ENCODE peak calls at places on chromosomes 1 and 21, in eight cellular contexts. N is lower leg skin, U is IMR-90, P is right lobe of liver, F is adrenal gland, G is sigmoid colon, K is Peyer's patch, I is stomach. C is an unnamed sample.

GRCh38 chr21:29080454-29080930 is 7.0 kb upstream of the CCT8 start:
- DNase-seq in U (peak), I (no peak), K (no peak), G (no peak), N (no peak), P (no peak), F (peak), C (no peak)

GRCh38 chr21:38858429-38859205 is 52.9 kb downstream of the ETS2 start:
- DNase-seq in I (no peak), F (no peak), P (no peak), K (no peak), N (no peak), U (peak), G (no peak), C (no peak)

GRCh38 chr1:93324486-93325464 is 20.9 kb upstream of the DR1 start:
- DNase-seq in N (no peak), I (no peak), G (no peak), U (peak), P (no peak), F (no peak), K (peak), C (no peak)

GRCh38 chr1:214989341-214989740 is 93.2 kb upstream of the KCNK2 start:
- DNase-seq in N (no peak), I (no peak), P (no peak), U (peak), K (no peak), F (no peak), G (no peak), C (no peak)

GRCh38 chr1:228334954-228335353 is 71.7 kb downstream of the TRIM11 start:
- DNase-seq in N (no peak), U (no peak), P (no peak), I (peak), K (peak), F (no peak), G (peak), C (no peak)

GRCh38 chr21:28856588-28857250 is 136.0 kb downstream of the LTN1 start:
- DNase-seq in F (no peak), N (no peak), I (no peak), K (no peak), U (no peak), G (no peak), P (no peak), C (no peak)

GRCh38 chr21:34509151-34509550 is 2.9 kb downstream of the KCNE1 start:
- DNase-seq in K (no peak), G (no peak), P (no peak), F (no peak), I (no peak), U (no peak), N (no peak), C (no peak)

GRCh38 chr1:36349241-36349671 is 25.8 kb upstream of the EVA1B start:
- DNase-seq in N (no peak), I (no peak), P (no peak), U (peak), F (no peak), G (no peak), K (no peak), C (no peak)

DNA sequence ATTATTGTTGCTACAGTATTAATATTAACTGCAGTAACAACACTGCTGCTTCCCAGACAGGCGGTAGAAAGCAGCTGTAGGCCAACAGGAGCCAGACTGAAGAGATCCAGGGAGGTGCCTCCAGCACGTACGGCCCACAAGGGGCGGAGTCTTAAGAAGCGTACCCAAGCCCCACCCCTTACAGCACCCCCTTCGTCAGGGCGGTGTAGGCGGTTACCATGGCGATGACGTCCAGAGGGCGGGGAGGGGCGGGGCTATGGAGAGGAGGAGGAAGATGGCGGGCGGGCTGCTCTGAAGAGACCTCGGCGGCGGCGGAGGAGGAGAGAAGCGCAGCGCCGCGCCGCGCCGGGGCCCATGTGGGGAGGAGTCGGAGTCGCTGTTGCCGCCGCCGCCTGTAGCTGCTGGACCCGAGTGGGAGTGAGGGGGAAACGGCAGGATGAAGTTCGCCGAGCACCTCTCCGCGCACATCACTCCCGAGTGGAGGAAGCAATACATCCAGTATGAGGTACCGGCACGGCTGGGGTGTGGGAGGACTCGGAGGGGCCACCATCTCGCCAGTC is at the start of gene XPR1:
- DNase-seq in N (peak), K (peak), I (peak), P (peak), U (peak), G (peak), F (peak), C (peak)
- TF ChIP-seq CTCF in N (no peak), K (peak), I (peak), P (no peak), U (peak), G (no peak), F (peak), C (peak)

GRCh38 chr1:230895452-230895851 is 27.1 kb upstream of the C1orf198 start:
- DNase-seq in P (no peak), F (no peak), N (no peak), I (no peak), U (no peak), K (no peak), G (no peak), C (no peak)
- TF ChIP-seq POLR2A in P (no peak), F (no peak), N (no peak), I (no peak), U (no peak), K (no peak), G (no peak), C (no peak)

GRCh38 chr1:207711285-207711684 is 40.6 kb upstream of the CD46 start:
- DNase-seq in I (no peak), K (no peak), P (no peak), G (no peak), N (no peak), U (peak), F (no peak), C (no peak)
- TF ChIP-seq CTCF in I (no peak), K (no peak), P (no peak), G (no peak), N (no peak), U (no peak), F (no peak), C (no peak)

GRCh38 chr1:30753660-30754123 is 3.9 kb downstream of the LAPTM5 start:
- DNase-seq in G (no peak), U (no peak), K (peak), N (no peak), P (no peak), F (no peak), I (no peak), C (no peak)
- TF ChIP-seq POLR2A in G (no peak), U (no peak), K (no peak), N (no peak), P (peak), F (no peak), I (no peak), C (no peak)

GRCh38 chr1:220281159-220281574 is 8.9 kb upstream of the RAB3GAP2 start:
- DNase-seq in F (no peak), K (no peak), U (peak), N (no peak), I (no peak), G (no peak), P (no peak), C (no peak)
- TF ChIP-seq CTCF in F (peak), K (no peak), U (peak), N (no peak), I (peak), G (no peak), P (peak), C (peak)

GRCh38 chr1:167987174-167987573 is 50.3 kb upstream of the MPC2 start:
- DNase-seq in N (no peak), F (no peak), U (peak), I (no peak), K (no peak), G (no peak), P (no peak), C (no peak)

GRCh38 chr1:167984886-167985489 is 48.1 kb upstream of the MPC2 start:
- DNase-seq in U (no peak), I (no peak), G (no peak), K (no peak), P (no peak), F (no peak), N (no peak), C (no peak)

GRCh38 chr1:167983797-167984196 is 46.9 kb upstream of the MPC2 start:
- DNase-seq in G (no peak), I (no peak), N (no peak), K (no peak), U (no peak), P (no peak), F (no peak), C (no peak)

GRCh38 chr1:167977245-167977644 is 40.4 kb upstream of the MPC2 start:
- DNase-seq in I (no peak), N (no peak), F (no peak), K (no peak), G (no peak), P (no peak), U (no peak), C (no peak)

GRCh38 chr1:167981933-167982332 is 45.1 kb upstream of the MPC2 start:
- DNase-seq in I (no peak), F (no peak), U (peak), N (no peak), K (no peak), P (no peak), G (no peak), C (no peak)
- TF ChIP-seq POLR2A in I (no peak), F (no peak), U (no peak), N (no peak), K (no peak), P (no peak), G (no peak), C (no peak)

GRCh38 chr1:198848206-198848605 is 209.4 kb downstream of the PTPRC start:
- DNase-seq in N (no peak), K (no peak), I (no peak), G (no peak), P (no peak), U (peak), F (no peak), C (no peak)
- TF ChIP-seq CTCF in N (no peak), K (no peak), I (no peak), G (no peak), P (no peak), U (no peak), F (no peak), C (no peak)

GRCh38 chr1:153345187-153346066 is 3.2 kb downstream of the PGLYRP4 start:
- DNase-seq in G (no peak), F (peak), U (no peak), I (no peak), K (no peak), P (no peak), N (peak), C (no peak)
- TF ChIP-seq POLR2A in G (no peak), F (no peak), U (no peak), I (no peak), K (no peak), P (no peak), N (no peak), C (no peak)

DNA sequence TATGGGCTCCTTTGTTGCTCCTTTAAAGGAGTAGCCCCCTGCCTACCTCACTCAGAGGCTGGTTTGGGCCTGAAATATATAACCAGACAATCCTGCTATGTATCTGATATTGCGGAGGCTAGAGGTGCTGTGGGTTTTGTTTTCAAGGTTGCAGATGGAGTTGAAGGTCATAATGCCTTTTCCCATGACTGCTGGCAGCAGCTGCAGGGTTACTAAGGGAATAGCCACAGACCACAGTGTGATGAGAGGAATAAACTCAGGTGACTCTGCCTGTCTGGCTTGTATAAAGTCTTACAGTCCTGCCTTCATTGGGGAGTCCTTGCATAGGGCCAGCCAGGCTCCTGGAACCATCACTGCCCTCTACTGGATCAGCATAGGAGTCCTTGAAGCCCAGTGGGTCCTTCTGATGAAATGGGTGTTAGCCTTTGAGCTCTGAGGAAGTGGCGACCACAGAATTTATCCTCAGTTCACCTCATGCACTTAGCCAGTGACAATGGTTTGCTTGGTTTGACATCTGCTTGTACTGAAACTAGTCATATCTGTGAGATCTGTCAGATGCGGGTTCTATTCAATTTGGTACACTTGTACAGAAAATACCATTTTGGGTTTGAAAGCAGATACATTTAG is 174.4 kb upstream of the HMCN1 start:
- DNase-seq in N (no peak), K (peak), U (peak), G (no peak), P (peak), I (peak), F (peak), C (peak)
- TF ChIP-seq CTCF in N (no peak), K (no peak), U (peak), G (no peak), P (peak), I (no peak), F (peak), C (no peak)